ENCODE peak calls at places on chromosomes 6 and 20, in seven cellular contexts. One of them, this sample, is unnamed.

GRCh38 chr20:18094191-18094590 is 36.5 kb upstream of the OVOL2 start:
- DNase-seq in GM12892: no peak
- DNase-seq in H1: no peak
- DNase-seq in HepG2: no peak
- DNase-seq in SK-N-SH: no peak
- DNase-seq in GM12878: no peak
- DNase-seq in K562: no peak
- DNase-seq in this sample: no peak

GRCh38 chr20:17698419-17698818 is 1.3 kb upstream of the BANF2 start:
- DNase-seq in GM12892: no peak
- DNase-seq in H1: no peak
- DNase-seq in HepG2: no peak
- DNase-seq in SK-N-SH: no peak
- DNase-seq in GM12878: no peak
- DNase-seq in K562: no peak
- DNase-seq in this sample: no peak

GRCh38 chr6:40308533-40309306 is 278.4 kb downstream of the LRFN2 start:
- DNase-seq in GM12892: peak
- DNase-seq in H1: peak
- DNase-seq in HepG2: peak
- DNase-seq in SK-N-SH: peak
- DNase-seq in GM12878: peak
- DNase-seq in K562: peak
- DNase-seq in this sample: peak

GRCh38 chr20:47346172-47346571 is 10.3 kb downstream of the ZMYND8 start:
- DNase-seq in GM12892: no peak
- DNase-seq in H1: no peak
- DNase-seq in HepG2: no peak
- DNase-seq in SK-N-SH: no peak
- DNase-seq in GM12878: no peak
- DNase-seq in K562: no peak
- DNase-seq in this sample: no peak

GRCh38 chr20:59385461-59385860 is 85.0 kb downstream of the EDN3 start:
- DNase-seq in GM12892: no peak
- DNase-seq in H1: peak
- DNase-seq in HepG2: no peak
- DNase-seq in SK-N-SH: no peak
- DNase-seq in GM12878: no peak
- DNase-seq in K562: no peak
- DNase-seq in this sample: no peak

GRCh38 chr20:44736170-44737021 is 9.3 kb upstream of the KCNK15 start:
- DNase-seq in GM12892: no peak
- DNase-seq in H1: peak
- DNase-seq in HepG2: peak
- DNase-seq in SK-N-SH: no peak
- DNase-seq in GM12878: no peak
- DNase-seq in K562: peak
- DNase-seq in this sample: no peak

GRCh38 chr6:2848851-2849250 is 7.2 kb upstream of the SERPINB1 start:
- DNase-seq in GM12892: no peak
- DNase-seq in H1: no peak
- DNase-seq in HepG2: no peak
- DNase-seq in SK-N-SH: no peak
- DNase-seq in GM12878: no peak
- DNase-seq in K562: peak
- DNase-seq in this sample: no peak

GRCh38 chr6:155152211-155153076 is 111.4 kb upstream of the CLDN20 start:
- DNase-seq in GM12892: no peak
- DNase-seq in H1: peak
- DNase-seq in HepG2: peak
- DNase-seq in SK-N-SH: no peak
- DNase-seq in GM12878: no peak
- DNase-seq in K562: peak
- DNase-seq in this sample: no peak

GRCh38 chr6:2695464-2696095 is 55.1 kb downstream of the MYLK4 start:
- DNase-seq in GM12892: no peak
- DNase-seq in H1: no peak
- DNase-seq in HepG2: peak
- DNase-seq in SK-N-SH: no peak
- DNase-seq in GM12878: no peak
- DNase-seq in K562: peak
- DNase-seq in this sample: no peak

GRCh38 chr6:10586302-10586701 is 65.2 kb downstream of the GCNT2 start:
- DNase-seq in GM12892: no peak
- DNase-seq in H1: no peak
- DNase-seq in HepG2: no peak
- DNase-seq in SK-N-SH: no peak
- DNase-seq in GM12878: no peak
- DNase-seq in K562: no peak
- DNase-seq in this sample: no peak

GRCh38 chr20:16272961-16273360 is 300.3 kb downstream of the KIF16B start:
- DNase-seq in GM12892: no peak
- DNase-seq in H1: no peak
- DNase-seq in HepG2: no peak
- DNase-seq in SK-N-SH: no peak
- DNase-seq in GM12878: no peak
- DNase-seq in K562: no peak
- DNase-seq in this sample: no peak

GRCh38 chr6:77403424-77403823 is 59.9 kb downstream of the HTR1B start:
- DNase-seq in GM12892: no peak
- DNase-seq in H1: no peak
- DNase-seq in HepG2: no peak
- DNase-seq in SK-N-SH: no peak
- DNase-seq in GM12878: no peak
- DNase-seq in K562: no peak
- DNase-seq in this sample: no peak

GRCh38 chr6:122393339-122393896 is 6.0 kb upstream of the HSF2 start:
- DNase-seq in GM12892: no peak
- DNase-seq in H1: no peak
- DNase-seq in HepG2: no peak
- DNase-seq in SK-N-SH: no peak
- DNase-seq in GM12878: no peak
- DNase-seq in K562: peak
- DNase-seq in this sample: no peak

GRCh38 chr6:56938634-56939294 is 16.1 kb upstream of the BEND6 start:
- DNase-seq in GM12892: no peak
- DNase-seq in H1: no peak
- DNase-seq in HepG2: peak
- DNase-seq in SK-N-SH: no peak
- DNase-seq in GM12878: no peak
- DNase-seq in K562: peak
- DNase-seq in this sample: no peak

GRCh38 chr20:33209789-33210188 is 7.4 kb upstream of the BPIFA3 start:
- DNase-seq in GM12892: no peak
- DNase-seq in H1: peak
- DNase-seq in HepG2: peak
- DNase-seq in SK-N-SH: no peak
- DNase-seq in GM12878: no peak
- DNase-seq in K562: peak
- DNase-seq in this sample: peak

GRCh38 chr6:70241991-70242420 is 60.9 kb downstream of the COL9A1 start:
- DNase-seq in GM12892: no peak
- DNase-seq in H1: no peak
- DNase-seq in HepG2: peak
- DNase-seq in SK-N-SH: no peak
- DNase-seq in GM12878: no peak
- DNase-seq in K562: peak
- DNase-seq in this sample: no peak

GRCh38 chr20:24958506-24959385 is 9.7 kb downstream of the CST7 start:
- DNase-seq in GM12892: no peak
- DNase-seq in H1: no peak
- DNase-seq in HepG2: no peak
- DNase-seq in SK-N-SH: no peak
- DNase-seq in GM12878: no peak
- DNase-seq in K562: no peak
- DNase-seq in this sample: no peak

GRCh38 chr6:119587537-119587936 is 238.0 kb upstream of the MAN1A1 start:
- DNase-seq in GM12892: no peak
- DNase-seq in H1: no peak
- DNase-seq in HepG2: no peak
- DNase-seq in SK-N-SH: no peak
- DNase-seq in GM12878: no peak
- DNase-seq in K562: no peak
- DNase-seq in this sample: no peak

GRCh38 chr6:134908906-134909516 is 40.9 kb downstream of the ALDH8A1 start:
- DNase-seq in GM12892: no peak
- DNase-seq in H1: no peak
- DNase-seq in HepG2: peak
- DNase-seq in SK-N-SH: no peak
- DNase-seq in GM12878: no peak
- DNase-seq in K562: peak
- DNase-seq in this sample: no peak

GRCh38 chr6:159701413-159701999 is 8.5 kb upstream of the SOD2 start:
- DNase-seq in GM12892: no peak
- DNase-seq in H1: no peak
- DNase-seq in HepG2: peak
- DNase-seq in SK-N-SH: no peak
- DNase-seq in GM12878: no peak
- DNase-seq in K562: no peak
- DNase-seq in this sample: no peak

GRCh38 chr6:159695984-159696383 is 2.9 kb upstream of the SOD2 start:
- DNase-seq in GM12892: no peak
- DNase-seq in H1: no peak
- DNase-seq in HepG2: no peak
- DNase-seq in SK-N-SH: no peak
- DNase-seq in GM12878: no peak
- DNase-seq in K562: no peak
- DNase-seq in this sample: no peak

DNA sequence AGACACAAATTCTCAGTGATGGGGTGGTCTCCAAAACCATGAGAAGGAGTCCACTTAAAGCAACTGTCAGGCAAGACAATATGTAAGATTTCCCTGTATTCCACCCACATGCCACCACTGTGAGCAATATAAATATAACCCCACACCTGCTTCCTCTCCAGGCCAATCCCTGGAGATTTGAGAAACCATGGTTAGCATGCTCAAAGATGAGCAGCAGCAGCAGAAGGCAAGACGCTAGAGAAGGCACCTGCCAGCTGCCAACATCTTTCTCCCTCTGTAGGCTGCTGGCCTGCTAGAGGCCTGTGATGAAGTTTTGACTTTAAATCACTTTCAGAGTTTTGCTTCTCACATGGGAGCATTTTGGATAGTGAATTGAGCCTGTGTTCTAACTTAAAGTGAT is 7.9 kb upstream of the SOD2 start:
- DNase-seq in GM12892: no peak
- DNase-seq in H1: no peak
- DNase-seq in HepG2: no peak
- DNase-seq in SK-N-SH: no peak
- DNase-seq in GM12878: no peak
- DNase-seq in K562: no peak
- DNase-seq in this sample: no peak
- TF ChIP-seq TAF1 in GM12892: no peak
- TF ChIP-seq TAF1 in H1: no peak
- TF ChIP-seq TAF1 in HepG2: no peak
- TF ChIP-seq TAF1 in SK-N-SH: no peak
- TF ChIP-seq TAF1 in GM12878: no peak
- TF ChIP-seq TAF1 in K562: no peak
- TF ChIP-seq TAF1 in this sample: no peak

GRCh38 chr6:161901740-161902426 is 628.0 kb upstream of the AGPAT4 start:
- DNase-seq in GM12892: no peak
- DNase-seq in H1: no peak
- DNase-seq in HepG2: no peak
- DNase-seq in SK-N-SH: no peak
- DNase-seq in GM12878: no peak
- DNase-seq in K562: no peak
- DNase-seq in this sample: no peak

GRCh38 chr6:161908872-161909271 is 635.0 kb upstream of the AGPAT4 start:
- DNase-seq in GM12892: no peak
- DNase-seq in H1: no peak
- DNase-seq in HepG2: no peak
- DNase-seq in SK-N-SH: no peak
- DNase-seq in GM12878: no peak
- DNase-seq in K562: no peak
- DNase-seq in this sample: no peak

DNA sequence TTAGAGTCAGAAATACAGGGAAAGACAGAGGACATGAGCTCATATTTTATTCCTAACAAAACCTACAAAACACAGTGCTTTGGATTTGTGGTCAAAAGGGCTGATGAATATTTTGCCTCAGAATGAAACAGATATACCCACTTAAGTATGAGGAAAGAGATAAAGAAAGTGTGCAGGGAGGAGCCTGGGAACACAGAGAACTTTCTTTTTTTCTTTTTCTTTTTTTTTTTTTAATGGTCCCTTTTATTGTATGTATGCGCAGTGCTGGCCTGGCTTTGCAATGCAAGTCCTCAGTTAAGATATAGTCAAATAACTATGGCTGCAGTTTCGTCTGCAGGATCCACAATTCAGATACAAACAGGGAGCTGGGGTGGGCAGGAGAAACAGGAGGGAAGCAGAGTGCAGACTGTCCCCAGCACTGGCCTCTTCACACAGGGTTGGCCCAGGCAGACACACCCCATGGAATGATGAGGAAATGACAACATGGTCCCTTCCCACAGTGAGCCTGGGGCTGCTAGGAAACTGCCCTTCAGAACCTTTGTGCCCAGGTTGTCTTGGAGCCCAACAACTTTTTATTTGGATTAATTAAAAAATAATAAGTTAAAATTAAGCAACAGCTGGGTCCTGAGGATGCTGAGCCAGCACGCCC is 629.8 kb upstream of the AGPAT4 start:
- DNase-seq in GM12892: no peak
- DNase-seq in H1: no peak
- DNase-seq in HepG2: no peak
- DNase-seq in SK-N-SH: no peak
- DNase-seq in GM12878: no peak
- DNase-seq in K562: no peak
- DNase-seq in this sample: no peak
- TF ChIP-seq TAF1 in GM12892: no peak
- TF ChIP-seq TAF1 in H1: no peak
- TF ChIP-seq TAF1 in HepG2: no peak
- TF ChIP-seq TAF1 in SK-N-SH: no peak
- TF ChIP-seq TAF1 in GM12878: no peak
- TF ChIP-seq TAF1 in K562: no peak
- TF ChIP-seq TAF1 in this sample: no peak

GRCh38 chr6:135909737-135910387 is 58.4 kb downstream of the PDE7B start:
- DNase-seq in GM12892: peak
- DNase-seq in H1: peak
- DNase-seq in HepG2: peak
- DNase-seq in SK-N-SH: peak
- DNase-seq in GM12878: peak
- DNase-seq in K562: peak
- DNase-seq in this sample: peak
- TF ChIP-seq TAF1 in GM12892: no peak
- TF ChIP-seq TAF1 in H1: no peak
- TF ChIP-seq TAF1 in HepG2: no peak
- TF ChIP-seq TAF1 in SK-N-SH: no peak
- TF ChIP-seq TAF1 in GM12878: no peak
- TF ChIP-seq TAF1 in K562: no peak
- TF ChIP-seq TAF1 in this sample: no peak

GRCh38 chr20:46040902-46041535 is 12.0 kb downstream of the SLC12A5 start:
- DNase-seq in GM12892: no peak
- DNase-seq in H1: peak
- DNase-seq in HepG2: peak
- DNase-seq in SK-N-SH: no peak
- DNase-seq in GM12878: no peak
- DNase-seq in K562: peak
- DNase-seq in this sample: no peak
- TF ChIP-seq TAF1 in GM12892: no peak
- TF ChIP-seq TAF1 in H1: no peak
- TF ChIP-seq TAF1 in HepG2: peak
- TF ChIP-seq TAF1 in SK-N-SH: no peak
- TF ChIP-seq TAF1 in GM12878: no peak
- TF ChIP-seq TAF1 in K562: no peak
- TF ChIP-seq TAF1 in this sample: no peak

This sample was measured in GM12891.